ENCODE peak calls at places on chromosomes 13 and 19, in four cellular contexts. Z, D, L and K are unnamed samples.

GRCh38 chr19:47057328-47057727 is 8.9 kb upstream of the TMEM160 start:
- DNase-seq in Z (no peak), L (no peak), D (no peak), K (no peak)

GRCh38 chr19:49818691-49819331 is 722 bp downstream of the MED25 start:
- DNase-seq in D (no peak), Z (no peak), L (no peak), K (no peak)

GRCh38 chr13:30388401-30389283 is 33.7 kb upstream of the UBE2L5 start:
- DNase-seq in D (no peak), Z (no peak), L (no peak), K (no peak)

GRCh38 chr13:109007946-109008345 is 378.5 kb downstream of the MYO16 start:
- DNase-seq in Z (no peak), L (no peak), D (no peak), K (no peak)

GRCh38 chr19:18488838-18489626 is 32.8 kb downstream of the ELL start:
- DNase-seq in Z (no peak), D (no peak), L (no peak), K (peak)

GRCh38 chr19:6056282-6056741 is 54.0 kb downstream of the RFX2 start:
- DNase-seq in L (no peak), D (no peak), Z (no peak), K (no peak)

GRCh38 chr13:102879793-102880499 is 34.1 kb downstream of the ERCC5 start:
- DNase-seq in L (no peak), D (no peak), Z (no peak), K (no peak)

GRCh38 chr19:13212759-13213330 is 62.6 kb downstream of the IER2 start:
- DNase-seq in D (peak), L (peak), Z (peak), K (peak)

GRCh38 chr19:58400916-58401824 is 5.7 kb downstream of the RNF225 start:
- DNase-seq in L (peak), Z (peak), D (peak), K (peak)

GRCh38 chr13:101408154-101408553 is 8.2 kb downstream of the NALCN start:
- DNase-seq in Z (no peak), D (no peak), L (no peak), K (no peak)

GRCh38 chr13:42735011-42735410 is 46.4 kb upstream of the FAM216B start:
- DNase-seq in Z (no peak), D (no peak), L (no peak), K (no peak)

GRCh38 chr13:96988441-96988840 is 5.8 kb downstream of the OXGR1 start:
- DNase-seq in Z (no peak), D (no peak), L (no peak), K (no peak)

GRCh38 chr19:38739440-38740251 is 4.6 kb downstream of the CAPN12 start:
- DNase-seq in L (no peak), Z (no peak), D (no peak), K (no peak)

GRCh38 chr19:18449552-18449951 is 11.6 kb upstream of the ISYNA1 start:
- DNase-seq in D (no peak), Z (no peak), L (no peak), K (no peak)

GRCh38 chr13:113777311-113778260 is 18.6 kb downstream of the TMEM255B start:
- DNase-seq in L (no peak), Z (no peak), D (peak), K (no peak)

GRCh38 chr19:58586131-58586765 is 13.1 kb upstream of the MZF1 start:
- DNase-seq in Z (no peak), D (no peak), L (no peak), K (no peak)

GRCh38 chr13:79401259-79402071 is 4.6 kb downstream of the RBM26 start:
- DNase-seq in D (no peak), Z (no peak), L (no peak), K (peak)

GRCh38 chr13:22001336-22001735 is 330.5 kb downstream of the FGF9 start:
- DNase-seq in D (no peak), L (no peak), Z (no peak), K (no peak)

GRCh38 chr19:16825312-16826168 is 3.7 kb upstream of the SIN3B start:
- DNase-seq in D (peak), Z (no peak), L (no peak), K (no peak)

GRCh38 chr19:16406356-16406755 is 65.4 kb downstream of the EPS15L1 start:
- DNase-seq in L (no peak), D (no peak), Z (no peak), K (no peak)

GRCh38 chr19:3653865-3654513 is 27.4 kb upstream of the CACTIN start:
- DNase-seq in L (no peak), D (no peak), Z (no peak), K (no peak)